ENCODE peak calls at places on chromosomes 16 and 17, in seven cellular contexts. J is stimulated activated CD4-positive, alpha-beta T cell treated with anti-CD3 and anti-CD28 coated beads, TNF-alpha, amount 100 ng/mL, for 48 hours; D is osteocyte; L is CD4-positive, alpha-beta memory T cell; N is skeletal muscle cell; Y is vagina; B is ELF-1. O is an unnamed sample.

GRCh38 chr17:82753201-82753464 is 1.3 kb downstream of the TBCD start:
- DNase-seq in J (no peak), D (no peak), L (no peak), N (no peak), Y (no peak), B (no peak), O (no peak)

GRCh38 chr17:40069751-40070643 is 7.2 kb downstream of the THRA start:
- DNase-seq in J (no peak), D (no peak), L (peak; percentile 37), N (no peak), Y (no peak), B (no peak), O (no peak)

GRCh38 chr17:82691714-82692113 is 6.8 kb downstream of the RAB40B start:
- DNase-seq in J (no peak), D (no peak), L (no peak), N (no peak), Y (no peak), B (no peak), O (no peak)

GRCh38 chr16:53768593-53768992 is 64.6 kb downstream of the FTO start:
- DNase-seq in J (no peak), D (no peak), L (no peak), N (peak; percentile 93), Y (no peak), B (no peak), O (peak; percentile 26)

GRCh38 chr17:9968881-9969280 is 63.8 kb upstream of the RCVRN start:
- DNase-seq in J (no peak), D (no peak), L (no peak), N (no peak), Y (no peak), B (peak; percentile 47), O (peak; percentile 66)

GRCh38 chr16:59042296-59042695 is 308.2 kb upstream of the GOT2 start:
- DNase-seq in J (no peak), D (no peak), L (no peak), N (no peak), Y (no peak), B (no peak), O (no peak)

GRCh38 chr17:83131268-83132011 is 52.0 kb downstream of the METRNL start:
- DNase-seq in J (no peak), D (no peak), L (no peak), N (no peak), Y (no peak), B (no peak), O (no peak)

GRCh38 chr16:67148656-67149275 is 2.0 kb downstream of the B3GNT9 start:
- DNase-seq in J (no peak), D (no peak), L (no peak), N (no peak), Y (no peak), B (no peak), O (no peak)

GRCh38 chr17:5819396-5819795 is 235.1 kb upstream of the NLRP1 start:
- DNase-seq in J (no peak), D (peak; percentile 65), L (no peak), N (no peak), Y (peak; percentile 47), B (no peak), O (no peak)

GRCh38 chr17:21296097-21297025 is 11.8 kb downstream of the MAP2K3 start:
- DNase-seq in J (no peak), D (peak; percentile 87), L (no peak), N (no peak), Y (no peak), B (no peak), O (no peak)

GRCh38 chr17:57921342-57921741 is 33.9 kb downstream of the CUEDC1 start:
- DNase-seq in J (no peak), D (no peak), L (no peak), N (no peak), Y (no peak), B (no peak), O (no peak)

GRCh38 chr17:40068129-40068581 is 5.4 kb downstream of the THRA start:
- DNase-seq in J (no peak), D (no peak), L (no peak), N (no peak), Y (no peak), B (no peak), O (no peak)

GRCh38 chr17:78679495-78680395 is 102.3 kb downstream of the CYTH1 start:
- DNase-seq in J (no peak), D (no peak), L (no peak), N (no peak), Y (no peak), B (peak; percentile 23), O (no peak)

GRCh38 chr16:27383511-27384243 is 18.3 kb upstream of the IL21R start:
- DNase-seq in J (no peak), D (no peak), L (no peak), N (no peak), Y (peak; percentile 67), B (no peak), O (no peak)